ENCODE peak calls at places on chromosomes 13 and 19, in six cellular contexts. J, Z, Y, L, C and T are unnamed samples.

GRCh38 chr19:50910722-50911121 is 473 bp downstream of the KLK4 start:
- DNase-seq in J (no peak), Z (no peak), Y (no peak), C (no peak), L (no peak), T (no peak)

GRCh38 chr13:79307866-79308298 is 98.2 kb downstream of the RBM26 start:
- DNase-seq in J (peak; percentile 39), C (no peak), Z (no peak), Y (peak; percentile 43), L (no peak), T (peak; percentile 33)

GRCh38 chr13:23289917-23290357 is 109.2 kb downstream of the SGCG start:
- DNase-seq in L (peak; percentile 3), Y (peak; percentile 81), C (peak; percentile 19), Z (no peak), J (peak; percentile 25), T (peak; percentile 23)

GRCh38 chr13:99078014-99078771 is 100.3 kb upstream of the DOCK9 start:
- DNase-seq in Z (no peak), J (no peak), L (no peak), C (no peak), Y (no peak), T (no peak)

GRCh38 chr13:76210262-76210661 is 574.1 kb downstream of the LMO7 start:
- DNase-seq in L (no peak), Z (peak; percentile 45), J (no peak), Y (peak; percentile 12), C (no peak), T (no peak)

GRCh38 chr19:8846819-8847218 is 14.6 kb downstream of the MBD3L1 start:
- DNase-seq in Y (no peak), Z (no peak), J (no peak), C (no peak), L (no peak), T (no peak)

GRCh38 chr19:5434351-5434917 is 20.8 kb upstream of the ZNRF4 start:
- DNase-seq in C (no peak), L (no peak), J (no peak), Y (no peak), Z (no peak), T (no peak)

GRCh38 chr13:76759877-76760276 is 126.3 kb downstream of the KCTD12 start:
- DNase-seq in Z (no peak), J (no peak), Y (no peak), L (no peak), C (no peak), T (no peak)

GRCh38 chr19:33132425-33132824 is 511 bp downstream of the WDR88 start:
- DNase-seq in C (no peak), Z (no peak), Y (no peak), J (no peak), L (no peak), T (no peak)

GRCh38 chr19:17205237-17206140 is 9.7 kb upstream of the USE1 start:
- DNase-seq in J (peak; percentile 49), C (no peak), L (peak; percentile 30), Z (peak; percentile 82), Y (peak; percentile 68), T (peak; percentile 57)

GRCh38 chr19:43439183-43440063 is 24.7 kb downstream of the TEX101 start:
- DNase-seq in C (no peak), L (no peak), Z (no peak), Y (peak; percentile 88), J (peak; percentile 4), T (no peak)

GRCh38 chr13:86906458-86906857 is 764.7 kb upstream of the SLITRK5 start:
- DNase-seq in L (no peak), C (no peak), Y (no peak), Z (no peak), J (no peak), T (peak; percentile 28)

GRCh38 chr13:101649490-101650126 is 197.1 kb downstream of the ITGBL1 start:
- DNase-seq in J (peak; percentile 70), C (no peak), Y (peak; percentile 96), Z (no peak), L (no peak), T (peak; percentile 93)

GRCh38 chr13:110555601-110556223 is 5.8 kb downstream of the RAB20 start:
- DNase-seq in J (no peak), Z (no peak), Y (no peak), L (no peak), C (no peak), T (no peak)

GRCh38 chr19:18910010-18910409 is 9.2 kb downstream of the COPE start:
- DNase-seq in Z (no peak), L (no peak), J (no peak), C (no peak), Y (no peak), T (no peak)

GRCh38 chr13:110343241-110343865 is 36.3 kb downstream of the COL4A2 start:
- DNase-seq in Z (no peak), Y (no peak), L (no peak), J (no peak), C (no peak), T (no peak)

GRCh38 chr19:35090160-35090794 is 25.3 kb upstream of the FXYD3 start:
- DNase-seq in Y (peak; percentile 71), C (no peak), J (peak; percentile 45), L (peak; percentile 25), Z (no peak), T (peak; percentile 58)

GRCh38 chr19:17183858-17184271 is 31.3 kb upstream of the USE1 start:
- DNase-seq in L (no peak), J (no peak), Z (no peak), C (no peak), Y (no peak), T (no peak)

GRCh38 chr13:31923134-31923763 is 108.3 kb upstream of the FRY start:
- DNase-seq in C (no peak), L (no peak), J (no peak), Y (no peak), Z (no peak), T (no peak)

GRCh38 chr13:73898276-73898675 is 235.9 kb downstream of the KLF12 start:
- DNase-seq in J (peak; percentile 79), C (no peak), L (no peak), Z (no peak), Y (no peak), T (peak; percentile 37)

GRCh38 chr13:71306821-71307220 is 560.2 kb downstream of the DACH1 start:
- DNase-seq in Y (no peak), L (no peak), Z (no peak), J (no peak), C (no peak), T (no peak)

GRCh38 chr13:80337011-80337688 is 3.8 kb downstream of the SPRY2 start:
- DNase-seq in Y (peak; percentile 28), C (no peak), L (no peak), J (no peak), Z (no peak), T (no peak)

GRCh38 chr13:43153436-43154082 is 130.2 kb downstream of the DNAJC15 start:
- DNase-seq in J (peak; percentile 89), C (peak; percentile 56), Y (peak; percentile 85), L (no peak), Z (no peak), T (peak; percentile 91)

GRCh38 chr13:21936674-21937073 is 265.8 kb downstream of the FGF9 start:
- DNase-seq in Z (no peak), L (no peak), J (no peak), Y (no peak), C (no peak), T (no peak)

DNA sequence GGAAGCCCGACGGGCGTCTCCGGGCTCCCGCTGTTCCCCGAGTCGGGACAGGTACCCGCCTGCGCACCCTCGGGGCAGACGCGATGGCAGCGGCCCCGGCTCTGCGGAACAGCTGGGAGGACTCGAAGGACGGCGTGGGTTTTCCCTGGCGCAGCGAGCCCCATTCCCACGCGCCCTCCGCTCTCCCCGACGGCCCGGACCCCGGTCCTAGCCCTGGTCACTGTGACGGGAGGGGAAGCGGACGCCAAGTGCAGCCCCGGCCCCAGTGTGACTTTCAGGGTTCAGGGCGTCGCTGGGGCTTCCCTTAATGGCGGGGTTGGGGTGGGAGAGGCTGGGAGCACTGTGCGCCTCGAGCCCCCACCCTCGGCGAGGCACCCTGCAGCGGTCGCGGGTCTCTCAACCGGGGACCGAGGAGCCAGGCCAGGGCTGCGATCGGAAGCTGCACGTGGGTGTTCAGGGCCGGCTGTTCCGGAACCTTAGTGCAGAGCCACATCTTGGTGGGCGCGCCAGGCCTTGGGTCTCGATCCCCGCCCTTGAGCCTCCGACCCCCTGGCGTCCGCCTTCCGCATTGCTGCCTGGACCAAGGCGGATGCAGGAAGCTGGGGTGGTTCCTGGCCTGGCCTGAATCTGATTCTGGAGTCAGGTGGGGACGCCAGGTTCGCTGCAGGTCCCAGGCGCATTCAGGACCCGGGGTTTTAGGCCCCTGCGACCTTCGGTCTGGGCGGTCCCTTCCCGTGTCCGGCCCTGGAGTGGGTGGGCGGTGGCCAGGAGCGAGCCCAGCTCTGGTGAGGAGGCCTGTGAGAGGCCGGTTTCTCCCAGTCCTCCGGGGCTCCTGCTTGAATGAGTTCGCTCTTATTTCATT is 3.5 kb downstream of the LGALS7B start:
- DNase-seq in Y (no peak), J (no peak), C (no peak), Z (peak; percentile 76), L (no peak), T (no peak)
- TF ChIP-seq CTCF in Y (peak; percentile 27), J (peak; percentile 43), C (peak; percentile 41), Z (peak; percentile 59), L (no peak), T (peak; percentile 7)

GRCh38 chr19:57191141-57192063 is at the start of gene ZNF264:
- DNase-seq in Y (peak; percentile 90), C (peak; percentile 29), J (peak; percentile 73), L (peak; percentile 75), Z (peak; percentile 95), T (peak; percentile 88)
- TF ChIP-seq CTCF in Y (no peak), C (peak; percentile 33), J (no peak), L (no peak), Z (no peak), T (no peak)

DNA sequence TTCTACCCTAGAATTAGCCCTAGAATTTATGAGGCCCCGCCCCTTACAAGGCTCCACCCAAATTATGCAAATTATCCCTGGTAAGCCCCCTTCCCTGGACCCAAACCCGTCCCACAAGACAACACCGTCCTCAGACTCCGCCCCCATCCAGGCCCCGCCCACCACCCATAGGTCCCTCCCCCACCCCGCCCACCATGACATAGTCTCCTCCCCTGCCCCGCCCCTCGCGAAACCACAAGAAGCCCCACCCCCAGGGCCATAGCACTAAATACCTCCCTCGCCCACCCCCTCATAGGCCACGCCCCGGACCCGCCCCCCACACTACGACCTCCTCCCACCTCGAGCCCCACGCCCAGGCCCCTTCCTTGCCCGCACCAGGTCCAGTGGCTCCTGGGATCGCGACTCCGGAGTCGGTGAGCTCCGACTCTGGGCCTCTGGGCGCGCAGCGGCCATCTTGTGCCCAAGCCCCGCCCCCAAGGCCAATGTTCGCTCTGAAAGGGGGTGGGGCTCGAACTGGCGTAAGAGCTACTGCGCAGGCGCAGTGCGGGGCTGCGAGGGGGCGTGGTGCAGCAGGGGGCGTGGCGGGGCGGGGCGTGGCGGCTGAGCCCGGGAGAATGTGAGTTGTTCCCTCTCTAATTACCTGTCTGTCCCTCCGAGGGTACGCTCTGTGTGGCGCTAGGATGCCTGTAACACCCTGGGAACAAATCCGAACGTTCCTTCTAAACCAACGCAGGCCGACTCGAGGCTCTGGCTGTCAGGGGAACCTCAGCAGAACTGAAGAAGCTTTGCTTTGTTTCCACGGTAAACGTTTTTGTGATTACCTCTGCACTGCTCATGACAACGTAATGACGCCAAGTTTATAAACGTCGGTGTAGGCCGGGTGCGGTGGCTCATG is at the start of gene ZNF784:
- DNase-seq in J (peak; percentile 79), C (no peak), Z (peak; percentile 93), L (peak; percentile 58), Y (peak; percentile 95), T (peak; percentile 94)
- TF ChIP-seq CTCF in J (no peak), C (no peak), Z (no peak), L (no peak), Y (no peak), T (no peak)

DNA sequence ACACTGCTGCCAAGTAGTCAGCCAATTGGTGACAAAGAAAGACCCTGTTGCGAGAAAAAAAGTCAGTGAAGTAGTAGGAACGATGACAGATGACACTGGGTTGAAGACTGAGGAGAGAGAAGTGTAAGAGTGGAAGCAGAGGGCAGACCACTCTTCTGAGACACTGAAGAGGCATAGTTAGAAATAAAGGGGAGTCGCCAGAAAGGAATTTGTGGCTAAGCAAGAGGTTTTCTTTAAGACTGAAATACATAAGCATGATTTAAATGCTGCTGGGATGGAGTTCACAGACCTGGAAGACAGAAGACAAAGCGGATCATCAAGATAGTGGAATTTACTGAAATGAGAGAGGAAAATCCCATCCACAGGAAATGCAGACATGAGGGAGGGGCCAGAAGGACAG is 56.2 kb upstream of the USPL1 start:
- DNase-seq in C (no peak), Z (no peak), L (no peak), J (peak; percentile 32), Y (peak; percentile 12), T (no peak)
- TF ChIP-seq CTCF in C (no peak), Z (no peak), L (no peak), J (no peak), Y (no peak), T (no peak)